ENCODE peak calls at places on chromosomes 7 and 10, in nine cellular contexts. B, Y, T, W, Q, L, F, N and A are unnamed samples. For H3K4me1 and H4K20me1, the result is how much of the 10 kb centered on the place peaks cover.

GRCh38 chr10:92291921-92292860 is 1.2 kb downstream of the MARCHF5 start:
- DNase-seq in Y (peak), T (peak), W (peak), L (peak), F (peak), N (peak), B (peak), Q (peak), A (peak)

GRCh38 chr7:7913506-7913905 is 55.1 kb upstream of the GLCCI1 start:
- DNase-seq in N (no peak), F (no peak), Q (no peak), W (peak), L (peak), B (no peak), T (no peak), Y (no peak), A (no peak)

GRCh38 chr7:80879849-80880248 is 39.0 kb downstream of the SEMA3C start:
- DNase-seq in B (peak), F (no peak), L (no peak), Q (peak), Y (no peak), N (peak), W (no peak), T (no peak), A (no peak)

GRCh38 chr10:13775786-13776780 is 189.3 kb downstream of the PRPF18 start:
- DNase-seq in L (no peak), W (no peak), T (no peak), B (peak), Q (peak), Y (no peak), N (peak), F (no peak), A (peak)

GRCh38 chr10:124325998-124326636 is 92.6 kb downstream of the OAT start:
- DNase-seq in T (no peak), Q (no peak), N (no peak), Y (no peak), W (no peak), L (no peak), F (no peak), B (no peak), A (no peak)

GRCh38 chr10:36669615-36670325 is 455.6 kb upstream of the ANKRD30A start:
- DNase-seq in W (no peak), B (no peak), Y (no peak), N (no peak), L (peak), F (no peak), T (no peak), Q (peak), A (peak)

GRCh38 chr7:147759327-147759943 is 831.1 kb upstream of the C7orf33 start:
- DNase-seq in Y (no peak), W (no peak), T (no peak), N (no peak), B (no peak), F (no peak), L (no peak), Q (no peak), A (no peak)

GRCh38 chr10:23197416-23197861 is 5.3 kb downstream of the PTF1A start:
- DNase-seq in Q (no peak), W (peak), Y (no peak), N (no peak), B (no peak), T (no peak), F (no peak), L (peak), A (no peak)

GRCh38 chr10:64115913-64116643 is 594.9 kb downstream of the REEP3 start:
- DNase-seq in L (peak), W (peak), T (peak), Y (peak), Q (peak), B (no peak), F (no peak), N (no peak), A (peak)

GRCh38 chr7:69657331-69657730 is 59.1 kb downstream of the AUTS2 start:
- DNase-seq in L (no peak), F (no peak), Y (no peak), N (no peak), T (no peak), Q (no peak), W (no peak), B (no peak), A (no peak)

GRCh38 chr7:96122746-96123145 is 199.2 kb downstream of the SLC25A13 start:
- DNase-seq in T (no peak), Y (no peak), F (no peak), W (no peak), B (peak), N (peak), L (no peak), Q (no peak), A (no peak)

DNA sequence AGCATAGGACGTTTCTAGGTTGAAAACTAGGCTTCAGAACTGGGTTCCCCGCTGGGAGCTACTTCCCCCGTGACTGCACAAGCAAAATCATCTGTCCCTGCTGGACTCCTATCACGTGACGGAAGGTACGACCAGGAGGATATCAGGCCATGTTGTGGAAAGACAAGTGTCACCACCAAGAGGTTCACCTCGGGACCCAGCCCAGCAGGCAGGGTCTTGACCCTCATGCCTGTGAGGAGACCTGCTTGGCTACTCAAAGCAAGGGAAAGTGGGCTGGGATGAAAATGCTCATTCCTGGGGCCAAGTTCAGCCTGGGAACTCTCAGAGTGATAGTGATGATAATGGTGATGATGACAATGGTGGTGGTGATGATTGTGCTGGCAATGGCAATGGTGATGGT is 32.3 kb upstream of the DPYSL4 start:
- DNase-seq in Y (no peak), F (no peak), W (no peak), B (no peak), Q (no peak), N (no peak), T (no peak), L (no peak), A (no peak)
- H3K4me1 ChIP-seq in Y (under half), F (under half), W (under half), B (under half), Q (under half), N (under half), T (under half), L (under half), A (under half)

GRCh38 chr7:64799-65430 is 127.5 kb upstream of the FAM20C start:
- DNase-seq in W (no peak), Q (peak), F (no peak), B (no peak), L (no peak), Y (no peak), N (no peak), T (no peak), A (no peak)
- H4K20me1 ChIP-seq in W (under half), Q (under half), F (under half), B (under half), L (under half), Y (under half), N (under half), T (under half), A (under half)

DNA sequence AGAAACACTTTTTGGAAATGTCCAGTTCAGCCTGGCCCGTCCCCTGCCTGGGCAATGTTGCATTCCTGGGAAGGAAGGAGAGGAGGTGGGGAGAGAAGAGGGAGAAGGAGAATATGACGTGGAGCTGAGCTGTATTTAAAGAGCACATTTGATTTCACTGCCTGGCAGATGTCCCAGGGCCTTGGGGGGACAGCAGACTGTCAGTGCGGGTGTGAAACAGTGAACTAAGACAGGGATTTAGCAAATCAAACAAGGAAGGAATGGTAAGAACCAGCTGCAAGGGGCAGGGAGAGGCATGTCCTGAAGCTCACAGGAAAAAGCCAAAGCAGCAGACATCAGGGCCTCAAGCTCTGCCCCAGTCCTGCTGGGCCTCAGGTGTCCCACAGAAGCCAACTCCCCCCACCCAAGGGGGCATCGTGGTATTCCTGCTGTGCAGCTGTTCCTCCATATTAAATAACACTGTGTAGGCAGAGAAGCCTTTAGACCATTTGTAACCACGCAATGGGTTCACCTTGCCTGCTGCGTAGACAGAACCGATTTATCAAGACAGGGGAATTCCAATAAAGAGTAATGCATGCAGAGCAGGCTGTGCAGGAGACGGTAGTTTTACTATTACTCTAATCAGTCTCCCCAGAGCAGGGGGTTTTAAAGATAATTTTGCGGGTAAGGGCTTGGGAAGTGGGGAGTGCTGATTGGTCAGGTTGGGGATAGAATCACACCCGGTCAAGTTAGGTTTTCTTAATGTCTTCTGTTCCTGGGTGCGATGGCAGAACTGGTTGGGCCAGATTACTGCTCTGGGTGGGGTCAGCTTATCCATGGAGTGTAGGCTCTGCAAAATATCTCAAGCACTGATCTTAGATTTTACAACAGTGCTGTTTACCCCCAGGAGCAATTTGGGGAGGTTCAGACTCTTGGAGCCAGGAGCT is 18.3 kb downstream of the LEP start:
- DNase-seq in B (peak), Q (peak), W (no peak), N (peak), T (peak), F (peak), L (no peak), Y (no peak), A (no peak)
- H2AFZ ChIP-seq in B (no peak), Q (peak), W (peak), N (no peak), T (no peak), F (peak), L (peak), Y (no peak), A (no peak)

GRCh38 chr7:71679480-71679879 is 547.5 kb downstream of the GALNT17 start:
- DNase-seq in W (no peak), T (no peak), Q (no peak), N (no peak), Y (no peak), B (no peak), F (no peak), L (no peak), A (no peak)

GRCh38 chr7:71683382-71683781 is 551.4 kb downstream of the GALNT17 start:
- DNase-seq in T (no peak), B (no peak), L (no peak), W (no peak), F (no peak), Q (no peak), N (no peak), Y (no peak), A (no peak)

GRCh38 chr7:71682181-71682580 is 550.2 kb downstream of the GALNT17 start:
- DNase-seq in Y (no peak), W (no peak), F (no peak), B (no peak), L (no peak), Q (no peak), N (no peak), T (no peak), A (no peak)

GRCh38 chr7:71687831-71688599 is 556.1 kb downstream of the GALNT17 start:
- DNase-seq in Q (no peak), T (no peak), W (no peak), B (no peak), N (no peak), Y (peak), F (no peak), L (no peak), A (no peak)

GRCh38 chr7:71682841-71683341 is 550.9 kb downstream of the GALNT17 start:
- DNase-seq in N (no peak), F (no peak), L (peak), B (no peak), W (peak), T (peak), Y (no peak), Q (no peak), A (no peak)
- H3K4me1 ChIP-seq in N (under half), F (under half), L (under half), B (under half), W (under half), T (under half), Y (under half), Q (under half), A (under half)

DNA sequence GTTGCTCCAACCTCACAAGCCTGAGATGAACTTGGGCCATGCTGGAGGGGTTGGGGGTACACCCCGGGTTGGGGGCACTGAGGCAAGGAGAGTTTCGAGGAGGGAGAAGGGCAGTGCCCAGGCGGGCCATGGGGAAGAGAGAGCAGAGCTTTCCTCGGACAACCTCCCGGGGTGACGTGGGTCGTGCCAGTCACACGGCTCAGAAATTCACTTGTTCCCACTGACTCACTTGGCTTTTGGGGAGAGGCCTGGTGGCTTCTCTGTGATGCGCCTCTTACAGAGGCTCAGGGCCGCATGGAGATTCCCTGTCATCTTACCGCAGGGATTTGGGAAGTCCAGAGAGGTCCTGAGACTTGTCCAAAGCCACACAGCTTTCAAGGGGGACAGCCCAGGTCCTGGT is 2.9 kb downstream of the LAT2 start:
- DNase-seq in T (no peak), N (no peak), W (no peak), L (no peak), Y (no peak), F (no peak), B (no peak), Q (no peak), A (no peak)
- H4K20me1 ChIP-seq in T (under half), N (under half), W (under half), L (under half), Y (under half), F (under half), B (under half), Q (under half), A (under half)